ENCODE peak calls at places on chromosomes 13 and 19, in four cellular contexts. One of them, this sample, is unnamed.

GRCh38 chr19:18502633-18503294 is 19.1 kb downstream of the ELL start:
- DNase-seq in naive thymus-derived CD8-positive, alpha-beta T cell: no peak
- DNase-seq in stimulated activated CD8-positive, alpha-beta memory T cell treated with anti-CD3 and anti-CD28 coated beads, Interleukin-2, amount 100 ng/mL, for 48 hours: no peak
- DNase-seq in right atrium auricular region: no peak
- DNase-seq in this sample: no peak

GRCh38 chr13:38898481-38898880 is 92.2 kb downstream of the STOML3 start:
- DNase-seq in naive thymus-derived CD8-positive, alpha-beta T cell: no peak
- DNase-seq in stimulated activated CD8-positive, alpha-beta memory T cell treated with anti-CD3 and anti-CD28 coated beads, Interleukin-2, amount 100 ng/mL, for 48 hours: no peak
- DNase-seq in right atrium auricular region: no peak
- DNase-seq in this sample: no peak

GRCh38 chr13:98471895-98472294 is 105.0 kb downstream of the STK24 start:
- DNase-seq in naive thymus-derived CD8-positive, alpha-beta T cell: no peak
- DNase-seq in stimulated activated CD8-positive, alpha-beta memory T cell treated with anti-CD3 and anti-CD28 coated beads, Interleukin-2, amount 100 ng/mL, for 48 hours: no peak
- DNase-seq in right atrium auricular region: no peak
- DNase-seq in this sample: no peak

GRCh38 chr13:33202644-33203169 is 82.8 kb downstream of the STARD13 start:
- DNase-seq in naive thymus-derived CD8-positive, alpha-beta T cell: no peak
- DNase-seq in stimulated activated CD8-positive, alpha-beta memory T cell treated with anti-CD3 and anti-CD28 coated beads, Interleukin-2, amount 100 ng/mL, for 48 hours: no peak
- DNase-seq in right atrium auricular region: no peak
- DNase-seq in this sample: no peak

GRCh38 chr13:50129923-50130685 is 114.9 kb downstream of the KCNRG start:
- DNase-seq in naive thymus-derived CD8-positive, alpha-beta T cell: peak
- DNase-seq in stimulated activated CD8-positive, alpha-beta memory T cell treated with anti-CD3 and anti-CD28 coated beads, Interleukin-2, amount 100 ng/mL, for 48 hours: no peak
- DNase-seq in right atrium auricular region: no peak
- DNase-seq in this sample: peak

GRCh38 chr13:46202188-46202795 is 9.4 kb upstream of the LRRC63 start:
- DNase-seq in naive thymus-derived CD8-positive, alpha-beta T cell: peak
- DNase-seq in stimulated activated CD8-positive, alpha-beta memory T cell treated with anti-CD3 and anti-CD28 coated beads, Interleukin-2, amount 100 ng/mL, for 48 hours: no peak
- DNase-seq in right atrium auricular region: no peak
- DNase-seq in this sample: no peak

GRCh38 chr13:44667950-44668349 is 91.8 kb upstream of the TSC22D1 start:
- DNase-seq in naive thymus-derived CD8-positive, alpha-beta T cell: no peak
- DNase-seq in stimulated activated CD8-positive, alpha-beta memory T cell treated with anti-CD3 and anti-CD28 coated beads, Interleukin-2, amount 100 ng/mL, for 48 hours: no peak
- DNase-seq in right atrium auricular region: no peak
- DNase-seq in this sample: no peak

GRCh38 chr19:34482380-34483250 is 1.1 kb downstream of the WTIP start:
- DNase-seq in naive thymus-derived CD8-positive, alpha-beta T cell: no peak
- DNase-seq in stimulated activated CD8-positive, alpha-beta memory T cell treated with anti-CD3 and anti-CD28 coated beads, Interleukin-2, amount 100 ng/mL, for 48 hours: no peak
- DNase-seq in right atrium auricular region: no peak
- DNase-seq in this sample: no peak

GRCh38 chr19:16477311-16477710 is 5.5 kb upstream of the EPS15L1 start:
- DNase-seq in naive thymus-derived CD8-positive, alpha-beta T cell: no peak
- DNase-seq in stimulated activated CD8-positive, alpha-beta memory T cell treated with anti-CD3 and anti-CD28 coated beads, Interleukin-2, amount 100 ng/mL, for 48 hours: no peak
- DNase-seq in right atrium auricular region: no peak
- DNase-seq in this sample: no peak

GRCh38 chr19:50729894-50730293 is 6.7 kb downstream of the CLEC11A start:
- DNase-seq in naive thymus-derived CD8-positive, alpha-beta T cell: no peak
- DNase-seq in stimulated activated CD8-positive, alpha-beta memory T cell treated with anti-CD3 and anti-CD28 coated beads, Interleukin-2, amount 100 ng/mL, for 48 hours: no peak
- DNase-seq in right atrium auricular region: no peak
- DNase-seq in this sample: no peak

GRCh38 chr19:53595510-53595867 is 36.3 kb upstream of the DPRX start:
- DNase-seq in naive thymus-derived CD8-positive, alpha-beta T cell: no peak
- DNase-seq in stimulated activated CD8-positive, alpha-beta memory T cell treated with anti-CD3 and anti-CD28 coated beads, Interleukin-2, amount 100 ng/mL, for 48 hours: no peak
- DNase-seq in right atrium auricular region: no peak
- DNase-seq in this sample: no peak

GRCh38 chr19:43934055-43934984 is 762 bp downstream of the ZNF45 start:
- DNase-seq in naive thymus-derived CD8-positive, alpha-beta T cell: peak
- DNase-seq in stimulated activated CD8-positive, alpha-beta memory T cell treated with anti-CD3 and anti-CD28 coated beads, Interleukin-2, amount 100 ng/mL, for 48 hours: no peak
- DNase-seq in right atrium auricular region: no peak
- DNase-seq in this sample: no peak

GRCh38 chr13:47117268-47117667 is 220.4 kb upstream of the HTR2A start:
- DNase-seq in naive thymus-derived CD8-positive, alpha-beta T cell: no peak
- DNase-seq in stimulated activated CD8-positive, alpha-beta memory T cell treated with anti-CD3 and anti-CD28 coated beads, Interleukin-2, amount 100 ng/mL, for 48 hours: no peak
- DNase-seq in right atrium auricular region: no peak
- DNase-seq in this sample: no peak

GRCh38 chr13:68851026-68851425 is 1256.6 kb upstream of the ATXN8OS start:
- DNase-seq in naive thymus-derived CD8-positive, alpha-beta T cell: no peak
- DNase-seq in stimulated activated CD8-positive, alpha-beta memory T cell treated with anti-CD3 and anti-CD28 coated beads, Interleukin-2, amount 100 ng/mL, for 48 hours: no peak
- DNase-seq in right atrium auricular region: no peak
- DNase-seq in this sample: no peak

GRCh38 chr19:55467236-55468053 is 2.9 kb upstream of the C19orf85 start:
- DNase-seq in naive thymus-derived CD8-positive, alpha-beta T cell: peak
- DNase-seq in stimulated activated CD8-positive, alpha-beta memory T cell treated with anti-CD3 and anti-CD28 coated beads, Interleukin-2, amount 100 ng/mL, for 48 hours: peak
- DNase-seq in right atrium auricular region: peak
- DNase-seq in this sample: peak

GRCh38 chr19:3309724-3310123 is 56.7 kb upstream of the NFIC start:
- DNase-seq in naive thymus-derived CD8-positive, alpha-beta T cell: no peak
- DNase-seq in stimulated activated CD8-positive, alpha-beta memory T cell treated with anti-CD3 and anti-CD28 coated beads, Interleukin-2, amount 100 ng/mL, for 48 hours: no peak
- DNase-seq in right atrium auricular region: no peak
- DNase-seq in this sample: no peak

GRCh38 chr19:5281588-5281987 is 59.0 kb downstream of the PTPRS start:
- DNase-seq in naive thymus-derived CD8-positive, alpha-beta T cell: no peak
- DNase-seq in stimulated activated CD8-positive, alpha-beta memory T cell treated with anti-CD3 and anti-CD28 coated beads, Interleukin-2, amount 100 ng/mL, for 48 hours: no peak
- DNase-seq in right atrium auricular region: peak
- DNase-seq in this sample: no peak

GRCh38 chr19:20423381-20424207 is 142.0 kb downstream of the ZNF737 start:
- DNase-seq in naive thymus-derived CD8-positive, alpha-beta T cell: peak
- DNase-seq in stimulated activated CD8-positive, alpha-beta memory T cell treated with anti-CD3 and anti-CD28 coated beads, Interleukin-2, amount 100 ng/mL, for 48 hours: no peak
- DNase-seq in right atrium auricular region: peak
- DNase-seq in this sample: peak

GRCh38 chr19:35727053-35727955 is 9.5 kb downstream of the KMT2B start:
- DNase-seq in naive thymus-derived CD8-positive, alpha-beta T cell: no peak
- DNase-seq in stimulated activated CD8-positive, alpha-beta memory T cell treated with anti-CD3 and anti-CD28 coated beads, Interleukin-2, amount 100 ng/mL, for 48 hours: no peak
- DNase-seq in right atrium auricular region: no peak
- DNase-seq in this sample: no peak

GRCh38 chr19:16851031-16851712 is 22.0 kb downstream of the SIN3B start:
- DNase-seq in naive thymus-derived CD8-positive, alpha-beta T cell: no peak
- DNase-seq in stimulated activated CD8-positive, alpha-beta memory T cell treated with anti-CD3 and anti-CD28 coated beads, Interleukin-2, amount 100 ng/mL, for 48 hours: no peak
- DNase-seq in right atrium auricular region: no peak
- DNase-seq in this sample: no peak

GRCh38 chr13:30600470-30600869 is 17.2 kb upstream of the USPL1 start:
- DNase-seq in naive thymus-derived CD8-positive, alpha-beta T cell: no peak
- DNase-seq in stimulated activated CD8-positive, alpha-beta memory T cell treated with anti-CD3 and anti-CD28 coated beads, Interleukin-2, amount 100 ng/mL, for 48 hours: no peak
- DNase-seq in right atrium auricular region: no peak
- DNase-seq in this sample: peak

GRCh38 chr19:39778763-39779162 is at the start of gene LEUTX:
- DNase-seq in naive thymus-derived CD8-positive, alpha-beta T cell: no peak
- DNase-seq in stimulated activated CD8-positive, alpha-beta memory T cell treated with anti-CD3 and anti-CD28 coated beads, Interleukin-2, amount 100 ng/mL, for 48 hours: no peak
- DNase-seq in right atrium auricular region: no peak
- DNase-seq in this sample: no peak

GRCh38 chr13:58908019-58908679 is 1255.6 kb downstream of the DIAPH3 start:
- DNase-seq in naive thymus-derived CD8-positive, alpha-beta T cell: no peak
- DNase-seq in stimulated activated CD8-positive, alpha-beta memory T cell treated with anti-CD3 and anti-CD28 coated beads, Interleukin-2, amount 100 ng/mL, for 48 hours: no peak
- DNase-seq in right atrium auricular region: no peak
- DNase-seq in this sample: no peak

GRCh38 chr13:24008679-24009078 is 111.4 kb upstream of the C1QTNF9B start:
- DNase-seq in naive thymus-derived CD8-positive, alpha-beta T cell: no peak
- DNase-seq in stimulated activated CD8-positive, alpha-beta memory T cell treated with anti-CD3 and anti-CD28 coated beads, Interleukin-2, amount 100 ng/mL, for 48 hours: no peak
- DNase-seq in right atrium auricular region: no peak
- DNase-seq in this sample: no peak

GRCh38 chr19:18589380-18590272 is 1.0 kb downstream of the REX1BD start:
- DNase-seq in naive thymus-derived CD8-positive, alpha-beta T cell: no peak
- DNase-seq in stimulated activated CD8-positive, alpha-beta memory T cell treated with anti-CD3 and anti-CD28 coated beads, Interleukin-2, amount 100 ng/mL, for 48 hours: peak
- DNase-seq in right atrium auricular region: peak
- DNase-seq in this sample: peak

GRCh38 chr13:47215741-47216140 is 318.9 kb upstream of the HTR2A start:
- DNase-seq in naive thymus-derived CD8-positive, alpha-beta T cell: no peak
- DNase-seq in stimulated activated CD8-positive, alpha-beta memory T cell treated with anti-CD3 and anti-CD28 coated beads, Interleukin-2, amount 100 ng/mL, for 48 hours: no peak
- DNase-seq in right atrium auricular region: no peak
- DNase-seq in this sample: no peak

GRCh38 chr13:21677075-21677628 is 6.3 kb downstream of the FGF9 start:
- DNase-seq in naive thymus-derived CD8-positive, alpha-beta T cell: no peak
- DNase-seq in stimulated activated CD8-positive, alpha-beta memory T cell treated with anti-CD3 and anti-CD28 coated beads, Interleukin-2, amount 100 ng/mL, for 48 hours: no peak
- DNase-seq in right atrium auricular region: no peak
- DNase-seq in this sample: no peak

GRCh38 chr13:114334305-114335053 is 20.2 kb downstream of the CHAMP1 start:
- DNase-seq in naive thymus-derived CD8-positive, alpha-beta T cell: no peak
- DNase-seq in stimulated activated CD8-positive, alpha-beta memory T cell treated with anti-CD3 and anti-CD28 coated beads, Interleukin-2, amount 100 ng/mL, for 48 hours: no peak
- DNase-seq in right atrium auricular region: no peak
- DNase-seq in this sample: no peak

GRCh38 chr13:104530741-104531140 is 1464.5 kb upstream of the SLC10A2 start:
- DNase-seq in naive thymus-derived CD8-positive, alpha-beta T cell: no peak
- DNase-seq in stimulated activated CD8-positive, alpha-beta memory T cell treated with anti-CD3 and anti-CD28 coated beads, Interleukin-2, amount 100 ng/mL, for 48 hours: no peak
- DNase-seq in right atrium auricular region: no peak
- DNase-seq in this sample: no peak

GRCh38 chr13:34926513-34926912 is 15.6 kb upstream of the NBEA start:
- DNase-seq in naive thymus-derived CD8-positive, alpha-beta T cell: no peak
- DNase-seq in stimulated activated CD8-positive, alpha-beta memory T cell treated with anti-CD3 and anti-CD28 coated beads, Interleukin-2, amount 100 ng/mL, for 48 hours: no peak
- DNase-seq in right atrium auricular region: no peak
- DNase-seq in this sample: no peak

GRCh38 chr13:51355217-51355616 is 15.7 kb downstream of the SERPINE3 start:
- DNase-seq in naive thymus-derived CD8-positive, alpha-beta T cell: no peak
- DNase-seq in stimulated activated CD8-positive, alpha-beta memory T cell treated with anti-CD3 and anti-CD28 coated beads, Interleukin-2, amount 100 ng/mL, for 48 hours: no peak
- DNase-seq in right atrium auricular region: no peak
- DNase-seq in this sample: no peak

GRCh38 chr19:13100031-13100588 is 2.5 kb downstream of the LYL1 start:
- DNase-seq in naive thymus-derived CD8-positive, alpha-beta T cell: peak
- DNase-seq in stimulated activated CD8-positive, alpha-beta memory T cell treated with anti-CD3 and anti-CD28 coated beads, Interleukin-2, amount 100 ng/mL, for 48 hours: no peak
- DNase-seq in right atrium auricular region: no peak
- DNase-seq in this sample: no peak

GRCh38 chr19:19477705-19478383 is 37.5 kb downstream of the TSSK6 start:
- DNase-seq in naive thymus-derived CD8-positive, alpha-beta T cell: no peak
- DNase-seq in stimulated activated CD8-positive, alpha-beta memory T cell treated with anti-CD3 and anti-CD28 coated beads, Interleukin-2, amount 100 ng/mL, for 48 hours: no peak
- DNase-seq in right atrium auricular region: no peak
- DNase-seq in this sample: peak

GRCh38 chr19:14165986-14166385 is 29.6 kb upstream of the ASF1B start:
- DNase-seq in naive thymus-derived CD8-positive, alpha-beta T cell: no peak
- DNase-seq in stimulated activated CD8-positive, alpha-beta memory T cell treated with anti-CD3 and anti-CD28 coated beads, Interleukin-2, amount 100 ng/mL, for 48 hours: no peak
- DNase-seq in right atrium auricular region: no peak
- DNase-seq in this sample: no peak